ENCODE peak calls at places on chromosomes 2 and 18, in eight cellular contexts. J is effector CD4-positive, alpha-beta T cell; W is AG09319; B is Ammon's horn; Y is A549; T is activated CD4-positive, CD25-positive, alpha-beta regulatory T cell; C is uterus; Q is transverse colon. A is an unnamed sample.

GRCh38 chr2:120708944-120709607 is 26.6 kb upstream of the GLI2 start:
- DNase-seq in J (no peak), W (no peak), B (no peak), Y (no peak), T (no peak), C (no peak), Q (no peak), A (no peak)

GRCh38 chr18:51988277-51988676 is 351.7 kb upstream of the DCC start:
- DNase-seq in J (no peak), W (no peak), B (no peak), Y (no peak), T (no peak), C (no peak), Q (no peak), A (no peak)

GRCh38 chr2:102585704-102586404 is 33.5 kb upstream of the SLC9A2 start:
- DNase-seq in J (no peak), W (no peak), B (no peak), Y (no peak), T (no peak), C (no peak), Q (no peak), A (no peak)

GRCh38 chr2:126359494-126359893 is 296.5 kb upstream of the GYPC start:
- DNase-seq in J (no peak), W (no peak), B (no peak), Y (no peak), T (no peak), C (no peak), Q (no peak), A (no peak)

GRCh38 chr2:43123056-43123455 is 103.3 kb downstream of the ZFP36L2 start:
- DNase-seq in J (no peak), W (no peak), B (no peak), Y (no peak), T (no peak), C (no peak), Q (no peak), A (no peak)

GRCh38 chr2:157875720-157876065 is 437 bp downstream of the ACVR1 start:
- DNase-seq in J (peak), W (no peak), B (peak), Y (peak), T (peak), C (peak), Q (peak), A (peak)

GRCh38 chr2:19102696-19103403 is 255.6 kb downstream of the OSR1 start:
- DNase-seq in J (no peak), W (no peak), B (no peak), Y (no peak), T (no peak), C (no peak), Q (no peak), A (no peak)

GRCh38 chr2:47904903-47905453 is 1.3 kb downstream of the FBXO11 start:
- DNase-seq in J (peak), W (no peak), B (no peak), Y (peak), T (no peak), C (peak), Q (peak), A (peak)

GRCh38 chr2:241003369-241003768 is 5.0 kb downstream of the SNED1 start:
- DNase-seq in J (no peak), W (no peak), B (no peak), Y (no peak), T (no peak), C (no peak), Q (no peak), A (no peak)

GRCh38 chr18:69626643-69627242 is 226.1 kb downstream of the DOK6 start:
- DNase-seq in J (no peak), W (no peak), B (no peak), Y (no peak), T (no peak), C (no peak), Q (no peak), A (no peak)

GRCh38 chr2:97995026-97995733 is 568 bp downstream of the TMEM131 start:
- DNase-seq in J (peak), W (no peak), B (peak), Y (peak), T (no peak), C (peak), Q (peak), A (peak)

GRCh38 chr18:22675006-22675405 is 257.3 kb upstream of the CTAGE1 start:
- DNase-seq in J (no peak), W (no peak), B (no peak), Y (no peak), T (no peak), C (no peak), Q (no peak), A (no peak)

GRCh38 chr2:186309901-186310300 is 176.2 kb upstream of the ZC3H15 start:
- DNase-seq in J (no peak), W (no peak), B (peak), Y (no peak), T (no peak), C (no peak), Q (no peak), A (no peak)

GRCh38 chr2:66434679-66435548 is at the start of gene MEIS1:
- DNase-seq in J (no peak), W (peak), B (peak), Y (peak), T (no peak), C (peak), Q (peak), A (no peak)

GRCh38 chr2:28294451-28294850 is 98.2 kb upstream of the FOSL2 start:
- DNase-seq in J (no peak), W (no peak), B (no peak), Y (no peak), T (no peak), C (no peak), Q (no peak), A (no peak)

GRCh38 chr2:127343277-127343676 is 44.5 kb downstream of the MAP3K2 start:
- DNase-seq in J (no peak), W (no peak), B (no peak), Y (no peak), T (no peak), C (no peak), Q (no peak), A (no peak)

GRCh38 chr2:215794829-215795546 is 218.4 kb downstream of the MREG start:
- DNase-seq in J (no peak), W (no peak), B (no peak), Y (no peak), T (no peak), C (no peak), Q (no peak), A (no peak)

GRCh38 chr2:234828382-234829073 is 123.3 kb upstream of the SH3BP4 start:
- DNase-seq in J (no peak), W (no peak), B (no peak), Y (no peak), T (no peak), C (no peak), Q (no peak), A (no peak)

GRCh38 chr2:26459991-26460612 is 17.8 kb downstream of the OTOF start:
- DNase-seq in J (no peak), W (no peak), B (no peak), Y (no peak), T (no peak), C (no peak), Q (no peak), A (no peak)

GRCh38 chr2:200490001-200490400 is 19.9 kb downstream of the KCTD18 start:
- DNase-seq in J (no peak), W (no peak), B (no peak), Y (no peak), T (no peak), C (no peak), Q (no peak), A (no peak)

GRCh38 chr2:73268831-73269685 is 15.2 kb downstream of the FBXO41 start:
- DNase-seq in J (peak), W (no peak), B (no peak), Y (peak), T (peak), C (no peak), Q (peak), A (peak)

GRCh38 chr2:20781656-20782265 is 41.1 kb downstream of the LDAH start:
- DNase-seq in J (no peak), W (no peak), B (no peak), Y (peak), T (no peak), C (no peak), Q (no peak), A (peak)

GRCh38 chr2:230956827-230957755 is 32.0 kb upstream of the GPR55 start:
- DNase-seq in J (no peak), W (no peak), B (peak), Y (peak), T (peak), C (peak), Q (peak), A (no peak)

GRCh38 chr2:68604077-68604476 is 39.3 kb upstream of the PROKR1 start:
- DNase-seq in J (no peak), W (no peak), B (no peak), Y (no peak), T (no peak), C (no peak), Q (no peak), A (no peak)

GRCh38 chr2:137525644-137526190 is 438.6 kb upstream of the HNMT start:
- DNase-seq in J (no peak), W (no peak), B (no peak), Y (no peak), T (no peak), C (no peak), Q (no peak), A (no peak)

GRCh38 chr18:12336251-12336650 is 28.2 kb downstream of the TUBB6 start:
- DNase-seq in J (no peak), W (no peak), B (no peak), Y (no peak), T (no peak), C (no peak), Q (no peak), A (no peak)

GRCh38 chr2:115739574-115739973 is 1297.1 kb downstream of the DPP10 start:
- DNase-seq in J (no peak), W (no peak), B (no peak), Y (no peak), T (no peak), C (no peak), Q (no peak), A (no peak)